ENCODE peak calls at places on chromosomes 5 and 9, in six cellular contexts. One of them, this sample, is unnamed.

GRCh38 chr9:116713266-116713665 is 26.2 kb downstream of the TRIM32 start:
- DNase-seq in mammary epithelial cell: no peak
- DNase-seq in neural progenitor cell: no peak
- DNase-seq in fibroblast of lung: no peak
- DNase-seq in colonic mucosa: no peak
- DNase-seq in astrocyte: no peak
- DNase-seq in this sample: no peak

GRCh38 chr9:83425240-83425639 is 113.0 kb downstream of the FRMD3 start:
- DNase-seq in colonic mucosa: no peak
- DNase-seq in neural progenitor cell: no peak
- DNase-seq in fibroblast of lung: no peak
- DNase-seq in mammary epithelial cell: peak
- DNase-seq in astrocyte: no peak
- DNase-seq in this sample: no peak

GRCh38 chr9:116087751-116088194 is 65.8 kb upstream of the PAPPA start:
- DNase-seq in astrocyte: peak
- DNase-seq in fibroblast of lung: peak
- DNase-seq in neural progenitor cell: no peak
- DNase-seq in colonic mucosa: no peak
- DNase-seq in mammary epithelial cell: peak
- DNase-seq in this sample: peak

GRCh38 chr9:6564868-6565267 is 80.7 kb downstream of the GLDC start:
- DNase-seq in colonic mucosa: no peak
- DNase-seq in mammary epithelial cell: no peak
- DNase-seq in neural progenitor cell: no peak
- DNase-seq in astrocyte: no peak
- DNase-seq in fibroblast of lung: peak
- DNase-seq in this sample: no peak

GRCh38 chr5:133508845-133509741 is 103.2 kb downstream of the FSTL4 start:
- DNase-seq in neural progenitor cell: no peak
- DNase-seq in colonic mucosa: no peak
- DNase-seq in mammary epithelial cell: no peak
- DNase-seq in fibroblast of lung: no peak
- DNase-seq in astrocyte: no peak
- DNase-seq in this sample: peak

GRCh38 chr9:811101-811531 is 30.4 kb upstream of the DMRT1 start:
- DNase-seq in mammary epithelial cell: peak
- DNase-seq in astrocyte: peak
- DNase-seq in fibroblast of lung: peak
- DNase-seq in neural progenitor cell: no peak
- DNase-seq in colonic mucosa: no peak
- DNase-seq in this sample: no peak

GRCh38 chr5:135058326-135058725 is 24.3 kb upstream of the PITX1 start:
- DNase-seq in mammary epithelial cell: no peak
- DNase-seq in astrocyte: no peak
- DNase-seq in neural progenitor cell: no peak
- DNase-seq in fibroblast of lung: no peak
- DNase-seq in colonic mucosa: no peak
- DNase-seq in this sample: no peak

GRCh38 chr9:87545858-87546257 is 48.2 kb downstream of the DAPK1 start:
- DNase-seq in neural progenitor cell: no peak
- DNase-seq in astrocyte: peak
- DNase-seq in mammary epithelial cell: peak
- DNase-seq in fibroblast of lung: peak
- DNase-seq in colonic mucosa: no peak
- DNase-seq in this sample: no peak

GRCh38 chr9:113131689-113132151 is 19.1 kb upstream of the SLC31A2 start:
- DNase-seq in neural progenitor cell: peak
- DNase-seq in astrocyte: no peak
- DNase-seq in fibroblast of lung: peak
- DNase-seq in mammary epithelial cell: no peak
- DNase-seq in colonic mucosa: no peak
- DNase-seq in this sample: peak

GRCh38 chr9:3893519-3893918 is 367.7 kb upstream of the RFX3 start:
- DNase-seq in fibroblast of lung: no peak
- DNase-seq in mammary epithelial cell: no peak
- DNase-seq in neural progenitor cell: no peak
- DNase-seq in astrocyte: no peak
- DNase-seq in colonic mucosa: no peak
- DNase-seq in this sample: no peak

GRCh38 chr5:177253252-177253651 is 50.3 kb downstream of the RAB24 start:
- DNase-seq in mammary epithelial cell: no peak
- DNase-seq in fibroblast of lung: no peak
- DNase-seq in astrocyte: no peak
- DNase-seq in neural progenitor cell: no peak
- DNase-seq in colonic mucosa: no peak
- DNase-seq in this sample: no peak

GRCh38 chr5:6085461-6085860 is 292.9 kb downstream of the MED10 start:
- DNase-seq in fibroblast of lung: no peak
- DNase-seq in astrocyte: no peak
- DNase-seq in mammary epithelial cell: no peak
- DNase-seq in colonic mucosa: no peak
- DNase-seq in neural progenitor cell: no peak
- DNase-seq in this sample: no peak

GRCh38 chr9:95127249-95128176 is 190.0 kb downstream of the FANCC start:
- DNase-seq in astrocyte: peak
- DNase-seq in neural progenitor cell: peak
- DNase-seq in mammary epithelial cell: peak
- DNase-seq in fibroblast of lung: peak
- DNase-seq in colonic mucosa: peak
- DNase-seq in this sample: peak

GRCh38 chr5:142845402-142845901 is 75.3 kb downstream of the ARHGAP26 start:
- DNase-seq in fibroblast of lung: no peak
- DNase-seq in neural progenitor cell: no peak
- DNase-seq in colonic mucosa: peak
- DNase-seq in astrocyte: no peak
- DNase-seq in mammary epithelial cell: no peak
- DNase-seq in this sample: peak

GRCh38 chr5:178086266-178086665 is 27.1 kb upstream of the N4BP3 start:
- DNase-seq in colonic mucosa: no peak
- DNase-seq in mammary epithelial cell: peak
- DNase-seq in neural progenitor cell: no peak
- DNase-seq in astrocyte: no peak
- DNase-seq in fibroblast of lung: no peak
- DNase-seq in this sample: no peak

GRCh38 chr5:171623551-171624097 is 162.0 kb upstream of the SMIM23 start:
- DNase-seq in mammary epithelial cell: no peak
- DNase-seq in colonic mucosa: no peak
- DNase-seq in neural progenitor cell: peak
- DNase-seq in astrocyte: no peak
- DNase-seq in fibroblast of lung: no peak
- DNase-seq in this sample: no peak

GRCh38 chr5:40869371-40869770 is 28.2 kb downstream of the CARD6 start:
- DNase-seq in fibroblast of lung: no peak
- DNase-seq in astrocyte: no peak
- DNase-seq in neural progenitor cell: no peak
- DNase-seq in mammary epithelial cell: no peak
- DNase-seq in colonic mucosa: no peak
- DNase-seq in this sample: no peak

GRCh38 chr9:129111143-129111761 is at the start of gene PTPA:
- DNase-seq in astrocyte: peak
- DNase-seq in neural progenitor cell: peak
- DNase-seq in colonic mucosa: peak
- DNase-seq in fibroblast of lung: peak
- DNase-seq in mammary epithelial cell: peak
- DNase-seq in this sample: peak

GRCh38 chr9:36398745-36399144 is 1.3 kb downstream of the RNF38 start:
- DNase-seq in colonic mucosa: no peak
- DNase-seq in mammary epithelial cell: peak
- DNase-seq in fibroblast of lung: peak
- DNase-seq in neural progenitor cell: no peak
- DNase-seq in astrocyte: peak
- DNase-seq in this sample: no peak

GRCh38 chr5:53482717-53483638 is 2.5 kb downstream of the FST start:
- DNase-seq in colonic mucosa: peak
- DNase-seq in mammary epithelial cell: peak
- DNase-seq in astrocyte: no peak
- DNase-seq in neural progenitor cell: peak
- DNase-seq in fibroblast of lung: peak
- DNase-seq in this sample: peak

GRCh38 chr9:126233175-126233574 is 93.5 kb upstream of the MVB12B start:
- DNase-seq in astrocyte: no peak
- DNase-seq in mammary epithelial cell: no peak
- DNase-seq in neural progenitor cell: no peak
- DNase-seq in fibroblast of lung: no peak
- DNase-seq in colonic mucosa: no peak
- DNase-seq in this sample: no peak

GRCh38 chr5:40823459-40823858 is 11.6 kb downstream of the RPL37 start:
- DNase-seq in neural progenitor cell: no peak
- DNase-seq in fibroblast of lung: no peak
- DNase-seq in colonic mucosa: no peak
- DNase-seq in mammary epithelial cell: peak
- DNase-seq in astrocyte: no peak
- DNase-seq in this sample: no peak

GRCh38 chr5:2282034-2282690 is 399.4 kb upstream of the IRX4 start:
- DNase-seq in mammary epithelial cell: no peak
- DNase-seq in astrocyte: no peak
- DNase-seq in fibroblast of lung: no peak
- DNase-seq in neural progenitor cell: peak
- DNase-seq in colonic mucosa: no peak
- DNase-seq in this sample: no peak

GRCh38 chr5:154542581-154542980 is 64.6 kb upstream of the HAND1 start:
- DNase-seq in astrocyte: no peak
- DNase-seq in colonic mucosa: no peak
- DNase-seq in fibroblast of lung: no peak
- DNase-seq in neural progenitor cell: no peak
- DNase-seq in mammary epithelial cell: no peak
- DNase-seq in this sample: no peak

GRCh38 chr5:33367396-33367795 is 73.4 kb upstream of the TARS1 start:
- DNase-seq in astrocyte: no peak
- DNase-seq in fibroblast of lung: no peak
- DNase-seq in mammary epithelial cell: no peak
- DNase-seq in colonic mucosa: no peak
- DNase-seq in neural progenitor cell: no peak
- DNase-seq in this sample: no peak

GRCh38 chr9:107425110-107426025 is 64.2 kb downstream of the KLF4 start:
- DNase-seq in mammary epithelial cell: peak
- DNase-seq in colonic mucosa: peak
- DNase-seq in astrocyte: peak
- DNase-seq in fibroblast of lung: peak
- DNase-seq in neural progenitor cell: peak
- DNase-seq in this sample: peak

DNA sequence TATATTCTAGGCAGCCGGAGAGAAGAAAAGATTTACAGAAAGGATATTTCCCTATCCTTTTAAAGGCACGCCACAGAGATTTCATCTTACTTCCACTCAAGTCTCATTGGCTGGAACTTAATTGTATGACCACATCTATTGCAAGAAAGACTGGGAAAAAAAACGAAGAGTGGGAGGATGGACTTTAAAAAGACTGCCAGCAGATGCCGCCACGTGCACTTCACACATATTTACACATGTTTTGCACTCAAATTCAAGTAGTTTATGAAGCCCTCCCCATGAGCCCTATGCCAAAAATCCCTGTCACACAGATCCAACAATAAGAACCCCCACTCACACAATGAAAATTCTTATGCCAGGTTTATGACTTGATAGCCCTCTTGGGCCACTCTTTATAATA is 138.5 kb upstream of the TYRP1 start:
- DNase-seq in mammary epithelial cell: no peak
- DNase-seq in astrocyte: no peak
- DNase-seq in neural progenitor cell: peak
- DNase-seq in fibroblast of lung: peak
- DNase-seq in colonic mucosa: no peak
- DNase-seq in this sample: peak
- TF ChIP-seq CTCF in mammary epithelial cell: peak
- TF ChIP-seq CTCF in astrocyte: no peak
- TF ChIP-seq CTCF in neural progenitor cell: peak
- TF ChIP-seq CTCF in fibroblast of lung: peak
- TF ChIP-seq CTCF in colonic mucosa: no peak
- TF ChIP-seq CTCF in this sample: no peak

DNA sequence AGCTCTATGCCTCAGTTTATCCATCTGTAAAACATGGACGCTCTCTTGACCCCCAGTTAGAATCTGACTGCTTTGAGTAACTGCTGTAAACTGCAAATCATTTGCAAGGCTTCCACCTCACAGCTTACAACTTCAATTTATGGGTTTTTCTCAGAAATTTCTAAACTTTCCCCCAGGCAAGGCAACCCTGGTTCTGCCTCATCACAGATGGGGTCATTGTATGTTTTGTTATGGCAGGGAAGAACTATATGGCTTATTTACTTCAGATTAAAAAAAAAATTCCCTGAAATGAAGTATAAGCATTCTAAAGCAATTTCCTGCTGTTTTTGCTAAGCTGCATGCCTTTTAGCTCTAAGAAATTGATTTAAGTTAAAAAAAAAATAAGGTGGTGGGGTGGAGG is 60.0 kb downstream of the TMEM215 start:
- DNase-seq in mammary epithelial cell: no peak
- DNase-seq in colonic mucosa: no peak
- DNase-seq in fibroblast of lung: no peak
- DNase-seq in neural progenitor cell: no peak
- DNase-seq in astrocyte: no peak
- DNase-seq in this sample: no peak
- H3K9ac ChIP-seq in mammary epithelial cell: no peak
- H3K9ac ChIP-seq in colonic mucosa: no peak
- H3K9ac ChIP-seq in fibroblast of lung: no peak
- H3K9ac ChIP-seq in neural progenitor cell: no peak
- H3K9ac ChIP-seq in astrocyte: no peak
- H3K9ac ChIP-seq in this sample: no peak

DNA sequence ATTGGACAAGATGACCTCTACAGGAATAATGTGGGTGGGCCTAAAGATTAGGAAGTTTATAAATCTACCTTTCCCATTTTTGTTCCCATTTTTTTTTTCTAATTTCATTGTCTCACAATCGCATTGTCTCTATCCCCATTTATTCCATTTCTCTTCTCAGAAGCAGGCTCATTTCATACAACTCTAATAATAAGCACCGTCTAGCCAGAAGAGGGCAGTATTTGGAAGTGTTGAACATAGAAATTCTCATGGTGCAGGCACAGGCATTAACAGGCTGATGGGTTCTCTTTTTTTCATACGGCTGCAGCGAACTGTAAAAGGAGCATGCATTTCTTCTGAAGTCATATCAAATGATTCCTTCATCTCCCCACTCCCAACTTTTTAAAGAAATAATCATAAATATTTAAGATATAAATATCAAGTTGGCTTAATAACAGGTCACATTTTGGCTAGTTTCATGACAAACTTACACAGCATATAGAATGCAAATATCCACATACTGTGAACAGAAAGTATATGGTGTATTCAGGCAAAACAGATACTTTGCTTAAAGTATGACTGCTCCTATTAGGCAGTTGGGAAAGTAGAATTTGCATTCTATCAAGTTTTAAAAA is 63.6 kb downstream of the ZNF474 start:
- DNase-seq in mammary epithelial cell: peak
- DNase-seq in astrocyte: peak
- DNase-seq in colonic mucosa: peak
- DNase-seq in neural progenitor cell: peak
- DNase-seq in fibroblast of lung: peak
- DNase-seq in this sample: peak
- TF ChIP-seq CTCF in mammary epithelial cell: peak
- TF ChIP-seq CTCF in astrocyte: peak
- TF ChIP-seq CTCF in colonic mucosa: peak
- TF ChIP-seq CTCF in neural progenitor cell: peak
- TF ChIP-seq CTCF in fibroblast of lung: peak
- TF ChIP-seq CTCF in this sample: peak

DNA sequence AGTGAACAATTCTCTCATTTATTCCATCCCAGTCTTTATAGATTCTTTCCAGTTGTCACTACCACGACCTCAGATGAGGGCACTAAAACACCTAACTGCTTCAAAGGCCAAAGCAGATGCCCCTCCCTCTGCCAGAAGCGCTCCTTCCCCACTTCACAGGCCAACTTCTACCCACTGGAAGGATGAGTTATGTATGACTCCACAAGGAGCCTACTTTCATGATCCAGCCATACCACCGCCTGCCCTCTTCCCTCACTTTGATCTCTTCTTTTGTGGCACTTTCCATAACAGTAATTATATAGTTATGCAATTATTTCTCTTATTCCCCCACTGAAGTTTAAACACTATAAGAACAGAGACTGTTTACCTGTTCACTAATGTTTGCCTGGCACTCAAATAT is 93.7 kb downstream of the HOMER1 start:
- DNase-seq in neural progenitor cell: no peak
- DNase-seq in astrocyte: no peak
- DNase-seq in mammary epithelial cell: no peak
- DNase-seq in fibroblast of lung: no peak
- DNase-seq in colonic mucosa: no peak
- DNase-seq in this sample: no peak
- H3K9ac ChIP-seq in neural progenitor cell: no peak
- H3K9ac ChIP-seq in astrocyte: no peak
- H3K9ac ChIP-seq in mammary epithelial cell: no peak
- H3K9ac ChIP-seq in fibroblast of lung: no peak
- H3K9ac ChIP-seq in colonic mucosa: no peak
- H3K9ac ChIP-seq in this sample: no peak